ENCODE peak calls at places on chromosome 20, in four cellular contexts. Y, L, P and Z are unnamed samples.

GRCh38 chr20:8303651-8304050 is 171.6 kb downstream of the PLCB1 start:
- DNase-seq in Y (no peak), L (no peak), P (no peak), Z (no peak)

GRCh38 chr20:31602779-31603441 is 2.2 kb upstream of the ID1 start:
- DNase-seq in Y (no peak), L (no peak), P (no peak), Z (peak)

GRCh38 chr20:24990810-24991252 is 1.7 kb downstream of the APMAP start:
- DNase-seq in Y (no peak), L (no peak), P (no peak), Z (no peak)

GRCh38 chr20:51446656-51447055 is 95.9 kb downstream of the NFATC2 start:
- DNase-seq in Y (no peak), L (no peak), P (peak), Z (peak)

GRCh38 chr20:48725589-48725991 is 102.2 kb downstream of the PREX1 start:
- DNase-seq in Y (no peak), L (no peak), P (no peak), Z (no peak)

GRCh38 chr20:11432407-11432806 is 485.3 kb upstream of the BTBD3 start:
- DNase-seq in Y (no peak), L (no peak), P (no peak), Z (peak)

GRCh38 chr20:52039746-52040145 is 151.8 kb downstream of the ZFP64 start:
- DNase-seq in Y (no peak), L (no peak), P (no peak), Z (no peak)

GRCh38 chr20:39897781-39898466 is 791.1 kb downstream of the MAFB start:
- DNase-seq in Y (no peak), L (no peak), P (no peak), Z (no peak)

GRCh38 chr20:17936791-17937687 is 31.6 kb downstream of the SNX5 start:
- DNase-seq in Y (peak), L (peak), P (no peak), Z (no peak)

GRCh38 chr20:50381771-50382593 is 128.2 kb upstream of the PTPN1 start:
- DNase-seq in Y (no peak), L (no peak), P (no peak), Z (no peak)

GRCh38 chr20:25276533-25277050 is 28.7 kb downstream of the PYGB start:
- DNase-seq in Y (peak), L (no peak), P (no peak), Z (no peak)

GRCh38 chr20:63101781-63102719 is 95.3 kb upstream of the BHLHE23 start:
- DNase-seq in Y (peak), L (peak), P (no peak), Z (no peak)

GRCh38 chr20:45304464-45304999 is 2.1 kb upstream of the RBPJL start:
- DNase-seq in Y (no peak), L (no peak), P (no peak), Z (no peak)

GRCh38 chr20:23404196-23404595 is 17.1 kb downstream of the NAPB start:
- DNase-seq in Y (no peak), L (no peak), P (no peak), Z (no peak)

GRCh38 chr20:48831702-48832422 is 4.1 kb upstream of the PREX1 start:
- DNase-seq in Y (peak), L (no peak), P (no peak), Z (no peak)

GRCh38 chr20:14055127-14055742 is 59.9 kb downstream of the MACROD2 start:
- DNase-seq in Y (no peak), L (peak), P (peak), Z (peak)

GRCh38 chr20:21840991-21841390 is 135.5 kb downstream of the PAX1 start:
- DNase-seq in Y (no peak), L (no peak), P (no peak), Z (no peak)

GRCh38 chr20:17507032-17507431 is 24.1 kb downstream of the BFSP1 start:
- DNase-seq in Y (no peak), L (no peak), P (no peak), Z (no peak)

GRCh38 chr20:50588034-50588736 is 78.0 kb downstream of the PTPN1 start:
- DNase-seq in Y (peak), L (no peak), P (no peak), Z (no peak)

GRCh38 chr20:15091417-15092017 is 754.1 kb upstream of the FLRT3 start:
- DNase-seq in Y (no peak), L (no peak), P (no peak), Z (no peak)

GRCh38 chr20:50267041-50267865 is 76.6 kb downstream of the CEBPB start:
- DNase-seq in Y (peak), L (no peak), P (no peak), Z (no peak)

GRCh38 chr20:43846516-43846905 is 68.1 kb upstream of the TOX2 start:
- DNase-seq in Y (no peak), L (no peak), P (no peak), Z (no peak)

GRCh38 chr20:49925901-49926454 is 10.2 kb upstream of the RNF114 start:
- DNase-seq in Y (no peak), L (no peak), P (no peak), Z (no peak)

GRCh38 chr20:39799366-39799965 is 837.3 kb downstream of the DHX35 start:
- DNase-seq in Y (no peak), L (no peak), P (no peak), Z (no peak)

DNA sequence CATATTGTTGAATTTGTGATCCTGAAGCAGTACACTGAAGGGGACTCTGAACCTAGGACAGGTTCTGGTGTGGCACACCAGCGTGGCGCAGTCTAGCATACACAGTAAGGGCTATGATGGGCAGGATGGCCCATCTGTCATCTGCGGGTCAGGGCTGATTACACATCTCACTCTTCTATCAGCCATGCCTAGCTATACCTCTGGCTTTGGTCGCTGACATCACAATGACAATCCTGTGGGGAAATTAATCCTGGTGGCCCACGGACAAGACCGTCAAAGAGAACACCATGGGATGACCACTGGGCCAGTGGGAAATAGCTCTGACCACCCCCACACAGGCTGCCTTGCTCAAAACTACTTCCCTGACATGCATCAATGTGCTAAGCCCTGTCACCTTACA is 2.8 kb downstream of the SNHG17 start:
- DNase-seq in Y (no peak), L (no peak), P (no peak), Z (no peak)
- H3K4me3 ChIP-seq in Y (no peak), L (no peak), P (no peak), Z (no peak)

GRCh38 chr20:57266251-57267157 is at the start of gene BMP7:
- DNase-seq in Y (no peak), L (no peak), P (no peak), Z (no peak)

GRCh38 chr20:57269148-57269984 is 2.9 kb upstream of the BMP7 start:
- DNase-seq in Y (no peak), L (no peak), P (no peak), Z (no peak)

GRCh38 chr20:57265649-57266250 is 691 bp downstream of the BMP7 start:
- DNase-seq in Y (no peak), L (no peak), P (no peak), Z (no peak)

GRCh38 chr20:57268399-57269076 is 2.1 kb upstream of the BMP7 start:
- DNase-seq in Y (no peak), L (no peak), P (no peak), Z (no peak)

GRCh38 chr20:57267158-57267821 is 849 bp upstream of the BMP7 start:
- DNase-seq in Y (no peak), L (no peak), P (no peak), Z (no peak)
- H3K4me3 ChIP-seq in Y (no peak), L (no peak), P (no peak), Z (no peak)

GRCh38 chr20:1184638-1185315 is at the start of gene TMEM74B:
- DNase-seq in Y (no peak), L (no peak), P (no peak), Z (no peak)
- H3K4me3 ChIP-seq in Y (peak), L (peak), P (peak), Z (peak)

GRCh38 chr20:35698298-35699126 is 640 bp downstream of the NFS1 start:
- DNase-seq in Y (no peak), L (no peak), P (no peak), Z (no peak)

GRCh38 chr20:35699127-35699913 is at the start of the genes NFS1 and ROMO1:
- DNase-seq in Y (peak), L (peak), P (peak), Z (peak)

GRCh38 chr20:35699914-35700624 is 864 bp downstream of the ROMO1 start:
- DNase-seq in Y (no peak), L (no peak), P (no peak), Z (no peak)

GRCh38 chr20:35695978-35696377 is 3.2 kb downstream of the NFS1 start:
- DNase-seq in Y (no peak), L (no peak), P (no peak), Z (no peak)

DNA sequence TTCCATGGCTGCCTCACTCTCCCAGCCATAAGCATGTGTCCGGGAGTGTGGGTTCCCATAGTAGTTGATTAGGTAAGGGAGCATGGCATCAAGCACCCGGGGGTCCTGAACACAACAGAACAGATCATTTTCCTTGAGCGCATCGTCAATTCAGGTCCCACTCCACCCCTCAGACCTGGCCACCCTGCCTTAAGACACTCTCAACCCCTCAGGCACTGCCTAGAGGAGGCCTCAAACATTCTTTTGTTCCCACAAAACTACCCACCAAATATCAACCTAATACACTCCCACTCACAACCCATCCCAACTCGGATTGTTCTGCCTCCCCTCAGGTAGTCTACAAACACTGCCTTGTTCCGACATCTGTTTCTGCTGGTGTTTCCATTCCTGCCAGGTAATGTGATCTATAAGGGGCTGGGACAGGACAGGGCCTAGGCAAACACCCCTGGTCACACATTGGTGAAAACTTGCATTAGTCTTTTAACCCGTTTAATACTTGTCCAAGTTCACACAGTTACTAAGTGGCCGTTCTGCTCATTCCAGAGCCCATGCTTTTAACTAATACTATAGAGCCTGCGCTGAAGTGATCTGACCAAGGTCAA is 1.4 kb downstream of the NFS1 start:
- DNase-seq in Y (no peak), L (no peak), P (no peak), Z (no peak)
- H3K4me3 ChIP-seq in Y (peak), L (peak), P (no peak), Z (peak)

GRCh38 chr20:20369353-20370086 is 1.6 kb downstream of the INSM1 start:
- DNase-seq in Y (no peak), L (no peak), P (no peak), Z (no peak)
- H3K4me3 ChIP-seq in Y (peak), L (no peak), P (no peak), Z (no peak)

DNA sequence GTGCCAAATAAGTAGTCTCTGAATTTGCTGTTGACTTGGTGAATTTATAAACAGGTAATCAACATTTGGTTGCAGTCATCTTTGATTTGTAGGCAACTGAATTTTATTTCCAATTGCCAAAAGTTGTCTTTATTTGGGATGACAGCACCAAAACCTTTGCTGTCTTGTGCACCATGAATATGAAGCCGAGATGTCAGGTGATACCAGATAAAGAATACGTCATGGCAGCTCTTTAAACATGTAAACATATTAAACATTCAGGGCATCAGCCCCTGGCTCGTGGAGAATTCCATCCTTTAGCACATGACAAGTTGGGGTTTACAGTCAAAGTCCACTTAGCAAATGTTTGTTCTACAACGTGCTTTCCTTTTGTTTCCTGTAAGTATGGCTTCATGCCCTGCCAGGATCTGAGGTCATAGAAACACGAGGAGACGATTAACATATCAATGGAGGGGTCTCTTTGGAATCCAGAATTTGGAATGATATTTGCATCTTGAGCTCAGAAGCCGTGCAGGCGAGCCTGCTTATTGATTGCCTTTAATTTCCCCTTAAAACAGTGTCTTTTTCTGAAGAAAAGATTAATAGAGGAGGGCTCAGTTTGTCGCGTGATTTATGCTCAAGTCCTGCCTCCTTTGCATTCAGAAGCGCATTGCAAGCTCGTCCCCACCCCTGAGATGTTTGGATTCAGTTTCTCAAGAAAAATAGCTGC is 170.2 kb upstream of the ZNF217 start:
- DNase-seq in Y (no peak), L (no peak), P (no peak), Z (no peak)
- H3K4me3 ChIP-seq in Y (peak), L (no peak), P (no peak), Z (no peak)

DNA sequence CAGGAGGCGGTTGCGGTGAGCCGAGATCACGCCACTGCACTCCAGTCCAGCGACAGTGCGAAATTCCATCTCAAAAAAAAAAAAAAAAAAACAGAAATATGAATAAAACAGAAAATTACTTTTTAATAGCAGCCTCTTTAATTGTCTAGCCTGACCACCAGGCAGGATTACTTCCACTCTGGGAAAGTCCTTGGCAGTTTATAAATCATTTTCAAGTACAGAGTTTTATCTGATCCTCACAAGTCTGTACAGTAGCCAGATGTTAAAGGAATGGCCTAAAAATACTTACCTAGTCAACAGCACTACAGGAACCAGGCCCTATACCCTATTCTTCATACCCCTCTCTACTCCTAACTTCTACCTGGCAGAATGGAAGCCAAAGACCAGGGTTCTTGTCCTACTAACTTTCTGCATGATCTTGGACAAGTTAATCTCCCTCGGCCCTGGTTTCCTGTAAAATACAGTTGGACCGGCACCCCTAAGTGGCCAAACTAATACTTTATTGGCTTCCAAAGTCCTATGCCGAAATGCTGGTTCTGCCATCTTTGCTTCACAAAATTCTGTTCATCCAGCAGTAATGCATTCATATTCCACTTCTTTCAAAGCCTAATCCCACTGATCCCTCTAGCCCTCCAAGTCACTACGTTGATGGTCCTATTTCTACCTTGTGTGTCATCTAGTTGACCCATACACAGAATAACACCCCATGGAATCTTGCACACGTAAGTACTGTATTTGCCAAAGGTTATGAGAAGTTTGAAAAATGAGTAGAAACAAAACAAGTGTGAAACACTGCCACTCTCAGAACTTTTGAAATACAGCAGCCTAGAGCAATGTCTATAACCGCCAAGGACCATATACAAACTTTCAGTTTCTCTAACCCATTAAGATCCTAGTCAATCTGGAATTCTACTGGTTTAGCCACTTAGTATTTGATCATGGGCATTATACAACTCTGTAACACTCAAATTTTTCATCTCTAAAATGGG is 1.7 kb downstream of the EIF2S2 start:
- DNase-seq in Y (no peak), L (no peak), P (no peak), Z (no peak)
- H3K4me3 ChIP-seq in Y (peak), L (peak), P (peak), Z (peak)

DNA sequence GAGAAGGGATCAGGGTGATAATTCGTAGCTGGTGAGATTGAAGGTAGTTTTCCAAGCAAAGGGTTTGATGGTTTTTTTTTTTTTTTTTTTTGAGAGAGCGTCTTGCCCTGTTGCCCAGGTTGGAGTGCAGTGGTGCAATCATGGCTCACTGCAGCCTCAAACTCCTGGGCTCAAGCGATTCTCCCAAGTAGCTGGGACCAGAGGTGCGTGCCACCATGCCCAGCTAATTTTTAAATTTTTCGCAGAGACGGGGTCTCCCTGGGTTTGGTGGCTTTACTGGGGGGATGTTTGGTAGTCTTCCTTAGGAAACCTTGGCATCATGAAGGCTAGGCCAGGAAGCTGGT is 76.8 kb upstream of the RNF24 start:
- DNase-seq in Y (no peak), L (no peak), P (no peak), Z (no peak)
- H3K4me3 ChIP-seq in Y (no peak), L (no peak), P (no peak), Z (no peak)